ENCODE peak calls at places on chromosomes 4 and X, in seven cellular contexts. One of them, this sample, is unnamed. For H3K4me1, the result is how much of the 10 kb centered on the place peaks cover.

GRCh38 chr4:179624768-179625181 is 2182.5 kb upstream of the AGA start:
- DNase-seq in H9: peak
- DNase-seq in GM23338: no peak
- DNase-seq in mesenchymal stem cell: peak
- DNase-seq in neuronal stem cell: no peak
- DNase-seq in fibroblast of lung: peak
- DNase-seq in HCT116: no peak
- DNase-seq in this sample: peak

GRCh38 chrX:97747346-97747745 is 863.6 kb downstream of the RPA4 start:
- DNase-seq in H9: no peak
- DNase-seq in GM23338: no peak
- DNase-seq in mesenchymal stem cell: no peak
- DNase-seq in neuronal stem cell: no peak
- DNase-seq in fibroblast of lung: no peak
- DNase-seq in HCT116: no peak
- DNase-seq in this sample: no peak

GRCh38 chr4:170580651-170581050 is 490.9 kb upstream of the AADAT start:
- DNase-seq in H9: no peak
- DNase-seq in GM23338: no peak
- DNase-seq in mesenchymal stem cell: no peak
- DNase-seq in neuronal stem cell: no peak
- DNase-seq in fibroblast of lung: no peak
- DNase-seq in HCT116: no peak
- DNase-seq in this sample: no peak

GRCh38 chrX:70754169-70754843 is 154.2 kb downstream of the TEX11 start:
- DNase-seq in H9: no peak
- DNase-seq in GM23338: no peak
- DNase-seq in mesenchymal stem cell: no peak
- DNase-seq in neuronal stem cell: no peak
- DNase-seq in fibroblast of lung: no peak
- DNase-seq in HCT116: no peak
- DNase-seq in this sample: no peak

GRCh38 chrX:144334577-144334976 is 450.7 kb downstream of the UBE2NL start:
- DNase-seq in H9: peak
- DNase-seq in GM23338: no peak
- DNase-seq in mesenchymal stem cell: peak
- DNase-seq in neuronal stem cell: no peak
- DNase-seq in fibroblast of lung: no peak
- DNase-seq in HCT116: no peak
- DNase-seq in this sample: no peak

GRCh38 chr4:1600811-1601532 is 83.1 kb downstream of the FAM53A start:
- DNase-seq in H9: no peak
- DNase-seq in GM23338: no peak
- DNase-seq in mesenchymal stem cell: no peak
- DNase-seq in neuronal stem cell: no peak
- DNase-seq in fibroblast of lung: no peak
- DNase-seq in HCT116: no peak
- DNase-seq in this sample: no peak

GRCh38 chr4:181957088-181957487 is 286.1 kb upstream of the TENM3 start:
- DNase-seq in H9: no peak
- DNase-seq in GM23338: no peak
- DNase-seq in mesenchymal stem cell: peak
- DNase-seq in neuronal stem cell: no peak
- DNase-seq in fibroblast of lung: peak
- DNase-seq in HCT116: no peak
- DNase-seq in this sample: peak

GRCh38 chrX:56764975-56765791 is 36.1 kb downstream of the NBDY start:
- DNase-seq in H9: peak
- DNase-seq in GM23338: no peak
- DNase-seq in mesenchymal stem cell: peak
- DNase-seq in neuronal stem cell: no peak
- DNase-seq in fibroblast of lung: no peak
- DNase-seq in HCT116: no peak
- DNase-seq in this sample: no peak

GRCh38 chrX:13427441-13428054 is 107.7 kb upstream of the ATXN3L start:
- DNase-seq in H9: no peak
- DNase-seq in GM23338: no peak
- DNase-seq in mesenchymal stem cell: no peak
- DNase-seq in neuronal stem cell: no peak
- DNase-seq in fibroblast of lung: no peak
- DNase-seq in HCT116: no peak
- DNase-seq in this sample: no peak

GRCh38 chr4:78518551-78518950 is 33.0 kb upstream of the ANXA3 start:
- DNase-seq in H9: no peak
- DNase-seq in GM23338: no peak
- DNase-seq in mesenchymal stem cell: no peak
- DNase-seq in neuronal stem cell: no peak
- DNase-seq in fibroblast of lung: no peak
- DNase-seq in HCT116: no peak
- DNase-seq in this sample: no peak

GRCh38 chrX:53435997-53436396 is 1.8 kb upstream of the HSD17B10 start:
- DNase-seq in H9: peak
- DNase-seq in GM23338: peak
- DNase-seq in mesenchymal stem cell: peak
- DNase-seq in neuronal stem cell: no peak
- DNase-seq in fibroblast of lung: peak
- DNase-seq in HCT116: peak
- DNase-seq in this sample: peak

GRCh38 chr4:85741921-85742591 is 267.1 kb downstream of the ARHGAP24 start:
- DNase-seq in H9: no peak
- DNase-seq in GM23338: no peak
- DNase-seq in mesenchymal stem cell: no peak
- DNase-seq in neuronal stem cell: no peak
- DNase-seq in fibroblast of lung: no peak
- DNase-seq in HCT116: no peak
- DNase-seq in this sample: no peak

GRCh38 chrX:48278958-48279357 is 23.8 kb downstream of the SSX1 start:
- DNase-seq in H9: peak
- DNase-seq in GM23338: peak
- DNase-seq in mesenchymal stem cell: no peak
- DNase-seq in neuronal stem cell: no peak
- DNase-seq in fibroblast of lung: no peak
- DNase-seq in HCT116: peak
- DNase-seq in this sample: peak

GRCh38 chr4:2638730-2639129 is 102.3 kb downstream of the FAM193A start:
- DNase-seq in H9: no peak
- DNase-seq in GM23338: no peak
- DNase-seq in mesenchymal stem cell: no peak
- DNase-seq in neuronal stem cell: no peak
- DNase-seq in fibroblast of lung: no peak
- DNase-seq in HCT116: no peak
- DNase-seq in this sample: no peak

GRCh38 chrX:65679071-65679540 is 11.7 kb downstream of the MSN start:
- DNase-seq in H9: no peak
- DNase-seq in GM23338: no peak
- DNase-seq in mesenchymal stem cell: no peak
- DNase-seq in neuronal stem cell: no peak
- DNase-seq in fibroblast of lung: no peak
- DNase-seq in HCT116: no peak
- DNase-seq in this sample: peak
- H3K4me2 ChIP-seq in H9: no peak
- H3K4me2 ChIP-seq in GM23338: no peak
- H3K4me2 ChIP-seq in mesenchymal stem cell: no peak
- H3K4me2 ChIP-seq in neuronal stem cell: no peak
- H3K4me2 ChIP-seq in fibroblast of lung: peak
- H3K4me2 ChIP-seq in HCT116: no peak
- H3K4me2 ChIP-seq in this sample: peak

GRCh38 chr4:3662516-3662915 is 103.7 kb upstream of the ADRA2C start:
- DNase-seq in H9: no peak
- DNase-seq in GM23338: no peak
- DNase-seq in mesenchymal stem cell: no peak
- DNase-seq in neuronal stem cell: no peak
- DNase-seq in fibroblast of lung: no peak
- DNase-seq in HCT116: no peak
- DNase-seq in this sample: no peak

GRCh38 chr4:3660086-3660927 is 105.9 kb upstream of the ADRA2C start:
- DNase-seq in H9: no peak
- DNase-seq in GM23338: no peak
- DNase-seq in mesenchymal stem cell: no peak
- DNase-seq in neuronal stem cell: peak
- DNase-seq in fibroblast of lung: peak
- DNase-seq in HCT116: no peak
- DNase-seq in this sample: no peak

GRCh38 chr4:3660928-3661515 is 105.2 kb upstream of the ADRA2C start:
- DNase-seq in H9: no peak
- DNase-seq in GM23338: no peak
- DNase-seq in mesenchymal stem cell: no peak
- DNase-seq in neuronal stem cell: no peak
- DNase-seq in fibroblast of lung: no peak
- DNase-seq in HCT116: no peak
- DNase-seq in this sample: no peak

GRCh38 chr4:3663791-3664190 is 102.4 kb upstream of the ADRA2C start:
- DNase-seq in H9: no peak
- DNase-seq in GM23338: no peak
- DNase-seq in mesenchymal stem cell: no peak
- DNase-seq in neuronal stem cell: no peak
- DNase-seq in fibroblast of lung: no peak
- DNase-seq in HCT116: no peak
- DNase-seq in this sample: no peak

GRCh38 chr4:3661989-3662388 is 104.2 kb upstream of the ADRA2C start:
- DNase-seq in H9: no peak
- DNase-seq in GM23338: no peak
- DNase-seq in mesenchymal stem cell: no peak
- DNase-seq in neuronal stem cell: no peak
- DNase-seq in fibroblast of lung: no peak
- DNase-seq in HCT116: no peak
- DNase-seq in this sample: no peak
- H3K4me1 ChIP-seq in H9: under half
- H3K4me1 ChIP-seq in GM23338: under half
- H3K4me1 ChIP-seq in mesenchymal stem cell: under half
- H3K4me1 ChIP-seq in neuronal stem cell: under half
- H3K4me1 ChIP-seq in fibroblast of lung: under half
- H3K4me1 ChIP-seq in HCT116: under half
- H3K4me1 ChIP-seq in this sample: under half

GRCh38 chr4:44319129-44319528 is 129.5 kb downstream of the KCTD8 start:
- DNase-seq in H9: no peak
- DNase-seq in GM23338: no peak
- DNase-seq in mesenchymal stem cell: no peak
- DNase-seq in neuronal stem cell: peak
- DNase-seq in fibroblast of lung: no peak
- DNase-seq in HCT116: no peak
- DNase-seq in this sample: no peak
- H2AFZ ChIP-seq in H9: no peak
- H2AFZ ChIP-seq in GM23338: no peak
- H2AFZ ChIP-seq in mesenchymal stem cell: no peak
- H2AFZ ChIP-seq in neuronal stem cell: no peak
- H2AFZ ChIP-seq in fibroblast of lung: no peak
- H2AFZ ChIP-seq in HCT116: no peak
- H2AFZ ChIP-seq in this sample: no peak

DNA sequence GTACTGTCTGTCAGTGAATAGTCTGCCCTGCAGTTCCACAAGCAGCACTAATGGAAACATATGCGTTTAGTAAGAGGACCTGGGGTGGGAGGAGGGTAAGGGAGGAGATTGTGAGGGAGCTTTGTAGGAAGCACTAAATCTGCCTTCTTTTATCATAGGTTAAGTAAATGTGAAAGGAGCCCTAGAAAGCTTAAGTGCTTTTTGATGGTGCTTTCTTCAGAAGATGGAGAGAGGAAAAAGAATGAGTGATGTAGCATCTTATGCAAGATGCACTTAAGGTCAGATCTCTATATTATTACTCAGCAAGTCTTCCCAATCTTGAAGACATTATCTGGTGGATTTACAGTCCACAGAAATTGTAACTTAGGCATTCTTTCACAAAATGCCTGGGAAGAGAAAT is 322.7 kb downstream of the PDHA2 start:
- DNase-seq in H9: no peak
- DNase-seq in GM23338: peak
- DNase-seq in mesenchymal stem cell: peak
- DNase-seq in neuronal stem cell: no peak
- DNase-seq in fibroblast of lung: peak
- DNase-seq in HCT116: no peak
- DNase-seq in this sample: no peak
- H3K4me2 ChIP-seq in H9: no peak
- H3K4me2 ChIP-seq in GM23338: no peak
- H3K4me2 ChIP-seq in mesenchymal stem cell: no peak
- H3K4me2 ChIP-seq in neuronal stem cell: no peak
- H3K4me2 ChIP-seq in fibroblast of lung: no peak
- H3K4me2 ChIP-seq in HCT116: no peak
- H3K4me2 ChIP-seq in this sample: no peak

GRCh38 chr4:143406523-143406922 is 69.8 kb downstream of the GAB1 start:
- DNase-seq in H9: no peak
- DNase-seq in GM23338: no peak
- DNase-seq in mesenchymal stem cell: peak
- DNase-seq in neuronal stem cell: no peak
- DNase-seq in fibroblast of lung: peak
- DNase-seq in HCT116: no peak
- DNase-seq in this sample: peak
- H3K4me1 ChIP-seq in H9: under half
- H3K4me1 ChIP-seq in GM23338: under half
- H3K4me1 ChIP-seq in mesenchymal stem cell: under half
- H3K4me1 ChIP-seq in neuronal stem cell: under half
- H3K4me1 ChIP-seq in fibroblast of lung: under half
- H3K4me1 ChIP-seq in HCT116: under half
- H3K4me1 ChIP-seq in this sample: under half